ENCODE peak calls at places on chromosomes 16 and 17, in seven cellular contexts. K, A, P, B, D, E and W are unnamed samples.

GRCh38 chr16:578870-579405 is 9.2 kb downstream of the PIGQ start:
- DNase-seq in K (peak; percentile 83), A (peak; percentile 89), P (peak; percentile 85), B (peak; percentile 91), D (peak; percentile 62), E (peak; percentile 62), W (peak; percentile 74)

GRCh38 chr16:71347146-71347545 is 11.4 kb upstream of the CALB2 start:
- DNase-seq in K (no peak), A (no peak), P (no peak), B (no peak), D (no peak), E (no peak), W (no peak)

GRCh38 chr17:39208893-39209292 is 8.8 kb downstream of the RPL19 start:
- DNase-seq in K (no peak), A (peak; percentile 67), P (peak; percentile 36), B (peak; percentile 78), D (no peak), E (peak; percentile 49), W (peak; percentile 74)

GRCh38 chr16:46748775-46749705 is 896 bp upstream of the MYLK3 start:
- DNase-seq in K (no peak), A (no peak), P (no peak), B (peak; percentile 45), D (no peak), E (no peak), W (peak; percentile 92)

GRCh38 chr16:57729182-57729484 is 6.4 kb upstream of the KATNB1 start:
- DNase-seq in K (no peak), A (no peak), P (no peak), B (no peak), D (no peak), E (no peak), W (no peak)

GRCh38 chr17:21419299-21420239 is 43.4 kb downstream of the KCNJ12 start:
- DNase-seq in K (no peak), A (no peak), P (no peak), B (peak; percentile 64), D (no peak), E (no peak), W (no peak)

GRCh38 chr16:67663151-67663876 is 2.6 kb downstream of the PARD6A start:
- DNase-seq in K (peak; percentile 43), A (peak; percentile 55), P (no peak), B (no peak), D (no peak), E (no peak), W (no peak)

GRCh38 chr16:69204106-69204655 is 17.2 kb downstream of the SNTB2 start:
- DNase-seq in K (no peak), A (no peak), P (no peak), B (no peak), D (no peak), E (no peak), W (no peak)

GRCh38 chr16:31395647-31396046 is 2.5 kb downstream of the ITGAD start:
- DNase-seq in K (no peak), A (no peak), P (no peak), B (no peak), D (no peak), E (peak; percentile 55), W (no peak)

GRCh38 chr16:29767062-29767461 is 11.0 kb upstream of the ZG16 start:
- DNase-seq in K (no peak), A (no peak), P (no peak), B (no peak), D (no peak), E (no peak), W (no peak)

GRCh38 chr17:59001158-59001814 is 105.4 kb downstream of the TRIM37 start:
- DNase-seq in K (peak; percentile 26), A (no peak), P (peak; percentile 34), B (no peak), D (no peak), E (peak; percentile 40), W (no peak)

GRCh38 chr17:1676401-1676800 is 8.3 kb downstream of the PRPF8 start:
- DNase-seq in K (no peak), A (no peak), P (no peak), B (no peak), D (no peak), E (no peak), W (peak; percentile 41)

GRCh38 chr17:33463887-33464286 is 170.8 kb upstream of the ASIC2 start:
- DNase-seq in K (no peak), A (no peak), P (no peak), B (no peak), D (no peak), E (no peak), W (no peak)

GRCh38 chr17:41648411-41649195 is 24.2 kb upstream of the KRT17 start:
- DNase-seq in K (peak; percentile 89), A (peak; percentile 92), P (peak; percentile 90), B (peak; percentile 94), D (peak; percentile 90), E (peak; percentile 79), W (peak; percentile 93)

GRCh38 chr17:17060001-17060929 is 18.0 kb downstream of the MPRIP start:
- DNase-seq in K (no peak), A (no peak), P (no peak), B (peak; percentile 44), D (no peak), E (peak; percentile 9), W (no peak)

GRCh38 chr17:31558748-31559646 is 167.5 kb downstream of the RAB11FIP4 start:
- DNase-seq in K (peak; percentile 79), A (peak; percentile 85), P (peak; percentile 79), B (peak; percentile 90), D (peak; percentile 87), E (peak; percentile 73), W (peak; percentile 90)

GRCh38 chr16:88478115-88478514 is 25.0 kb downstream of the ZFPM1 start:
- DNase-seq in K (no peak), A (no peak), P (no peak), B (no peak), D (no peak), E (no peak), W (no peak)

GRCh38 chr17:47872019-47872650 is 21.2 kb upstream of the SP6 start:
- DNase-seq in K (no peak), A (peak; percentile 72), P (no peak), B (no peak), D (no peak), E (no peak), W (no peak)

GRCh38 chr16:89985219-89985618 is 34.0 kb downstream of the DBNDD1 start:
- DNase-seq in K (no peak), A (no peak), P (no peak), B (no peak), D (no peak), E (no peak), W (peak; percentile 19)

GRCh38 chr16:56869513-56870270 is 4.7 kb downstream of the SLC12A3 start:
- DNase-seq in K (no peak), A (peak; percentile 26), P (no peak), B (no peak), D (no peak), E (no peak), W (no peak)

GRCh38 chr16:75433732-75434413 is 570 bp upstream of the CFDP1 start:
- DNase-seq in K (peak; percentile 77), A (peak; percentile 83), P (peak; percentile 71), B (peak; percentile 70), D (peak; percentile 71), E (peak; percentile 73), W (no peak)

GRCh38 chr17:51351090-51351489 is 90.7 kb downstream of the UTP18 start:
- DNase-seq in K (no peak), A (peak; percentile 73), P (no peak), B (no peak), D (no peak), E (no peak), W (no peak)
- TF ChIP-seq CTCF in K (no peak), A (no peak), P (no peak), B (no peak), D (no peak), E (no peak), W (no peak)

GRCh38 chr16:53771655-53772497 is 67.9 kb downstream of the FTO start:
- DNase-seq in K (no peak), A (no peak), P (no peak), B (no peak), D (no peak), E (no peak), W (no peak)
- H3K4me1 ChIP-seq in K (peaks cover 38% of the 10 kb centered on the region), A (peaks cover 43% of the 10 kb centered on the region), P (peaks cover 34% of the 10 kb centered on the region), B (peaks cover 70% of the 10 kb centered on the region), D (peaks cover 9% of the 10 kb centered on the region), E (no peaks in the 10 kb centered on the region), W (peaks cover 40% of the 10 kb centered on the region)

DNA sequence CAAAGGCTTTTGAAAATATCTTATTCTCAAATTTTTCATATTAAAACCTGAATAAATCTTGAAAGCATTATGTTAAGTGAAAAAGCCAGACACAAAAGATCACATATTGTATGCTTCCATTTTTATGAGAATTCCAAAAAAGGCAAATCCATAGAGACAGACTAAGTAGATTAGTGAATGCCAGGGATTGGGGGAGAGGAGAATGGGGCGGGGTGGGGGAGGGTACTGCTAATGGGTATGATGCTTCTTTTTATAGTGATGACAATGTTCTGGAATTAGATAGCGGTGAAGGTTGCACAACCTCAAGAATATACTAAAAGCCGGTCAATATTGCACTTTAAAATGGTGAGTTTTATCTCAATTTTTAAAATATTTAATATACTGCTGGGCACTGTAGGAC is 44.0 kb downstream of the XPO6 start:
- DNase-seq in K (no peak), A (no peak), P (no peak), B (no peak), D (no peak), E (no peak), W (no peak)
- H3K36me3 ChIP-seq in K (peaks cover 29% of the 10 kb centered on the region), A (no peaks in the 10 kb centered on the region), P (peaks cover 75% of the 10 kb centered on the region), B (peaks cover 58% of the 10 kb centered on the region), D (no peaks in the 10 kb centered on the region), E (peaks cover 26% of the 10 kb centered on the region), W (peaks cover 2% of the 10 kb centered on the region)

GRCh38 chr16:15434425-15435215 is at the start of gene BMERB1:
- DNase-seq in K (peak; percentile 71), A (peak; percentile 92), P (peak; percentile 59), B (peak; percentile 70), D (peak; percentile 82), E (peak; percentile 73), W (peak; percentile 93)
- TF ChIP-seq CTCF in K (no peak), A (no peak), P (no peak), B (no peak), D (no peak), E (no peak), W (no peak)

GRCh38 chr16:11670171-11671131 is 2.2 kb downstream of the SNN start:
- DNase-seq in K (no peak), A (no peak), P (no peak), B (no peak), D (no peak), E (no peak), W (no peak)

GRCh38 chr16:11669380-11670146 is 1.3 kb downstream of the SNN start:
- DNase-seq in K (no peak), A (no peak), P (no peak), B (no peak), D (no peak), E (peak; percentile 79), W (peak; percentile 74)

GRCh38 chr16:11667221-11667823 is 933 bp upstream of the SNN start:
- DNase-seq in K (no peak), A (peak; percentile 27), P (no peak), B (no peak), D (no peak), E (no peak), W (no peak)

GRCh38 chr16:11667824-11668589 is at the start of gene SNN:
- DNase-seq in K (peak; percentile 87), A (peak; percentile 96), P (peak; percentile 92), B (peak; percentile 95), D (peak; percentile 90), E (peak; percentile 78), W (peak; percentile 93)

GRCh38 chr16:11668590-11669379 is 530 bp downstream of the SNN start:
- DNase-seq in K (no peak), A (peak; percentile 86), P (no peak), B (no peak), D (peak; percentile 65), E (no peak), W (peak; percentile 74)
- H3K4me1 ChIP-seq in K (peaks cover 41% of the 10 kb centered on the region), A (peaks cover 32% of the 10 kb centered on the region), P (peaks cover 48% of the 10 kb centered on the region), B (peaks cover 39% of the 10 kb centered on the region), D (peaks cover 27% of the 10 kb centered on the region), E (no peaks in the 10 kb centered on the region), W (peaks cover 46% of the 10 kb centered on the region)